ENCODE peak calls at places on chromosomes 11 and 22, in six cellular contexts. C is cardiac muscle cell; P is transverse colon; V is CD8-positive, alpha-beta T cell; X is right lobe of liver; G is psoas muscle. J is an unnamed sample.
A peak's percentile ranks its signal among the peaks of the same experiment; 100 is the strongest.

GRCh38 chr11:69280994-69281393 is 13.0 kb upstream of the MYEOV start:
- DNase-seq in C (no peak), P (no peak), V (no peak), X (no peak), G (no peak), J (peak; percentile 79)

GRCh38 chr11:83002047-83002446 is 69.7 kb downstream of the RAB30 start:
- DNase-seq in C (no peak), P (no peak), V (no peak), X (no peak), G (peak; percentile 59), J (no peak)

GRCh38 chr22:29390270-29390669 is 1.9 kb upstream of the AP1B1 start:
- DNase-seq in C (no peak), P (no peak), V (no peak), X (no peak), G (no peak), J (no peak)

GRCh38 chr22:38953577-38954413 is 3.6 kb upstream of the APOBEC3A start:
- DNase-seq in C (no peak), P (peak; percentile 75), V (no peak), X (no peak), G (no peak), J (no peak)

GRCh38 chr11:126061707-126062678 is 673 bp downstream of the CDON start:
- DNase-seq in C (peak; percentile 55), P (peak; percentile 31), V (no peak), X (peak; percentile 67), G (peak; percentile 65), J (no peak)

GRCh38 chr11:76208829-76209670 is 2.7 kb upstream of the WNT11 start:
- DNase-seq in C (peak; percentile 88), P (peak; percentile 85), V (peak; percentile 69), X (peak; percentile 91), G (peak; percentile 93), J (peak; percentile 72)

GRCh38 chr11:110928373-110928772 is 216.1 kb upstream of the ARHGAP20 start:
- DNase-seq in C (no peak), P (no peak), V (no peak), X (no peak), G (no peak), J (no peak)

GRCh38 chr11:824292-824880 is 3.3 kb upstream of the CRACR2B start:
- DNase-seq in C (no peak), P (peak; percentile 62), V (no peak), X (no peak), G (peak; percentile 83), J (no peak)

GRCh38 chr11:103085758-103086365 is 6.1 kb downstream of the DCUN1D5 start:
- DNase-seq in C (no peak), P (no peak), V (no peak), X (no peak), G (no peak), J (no peak)

GRCh38 chr11:36431429-36432092 is 78.5 kb downstream of the TRAF6 start:
- DNase-seq in C (no peak), P (peak; percentile 57), V (no peak), X (no peak), G (no peak), J (peak; percentile 87)

GRCh38 chr11:12245091-12245490 is 132.3 kb upstream of the PARVA start:
- DNase-seq in C (no peak), P (no peak), V (no peak), X (no peak), G (peak; percentile 66), J (peak; percentile 80)

GRCh38 chr11:13336246-13336873 is 58.8 kb downstream of the BMAL1 start:
- DNase-seq in C (no peak), P (no peak), V (no peak), X (no peak), G (peak; percentile 75), J (no peak)

GRCh38 chr11:13338437-13339069 is 61.0 kb downstream of the BMAL1 start:
- DNase-seq in C (no peak), P (no peak), V (no peak), X (no peak), G (no peak), J (no peak)

GRCh38 chr11:13335319-13335718 is 57.7 kb downstream of the BMAL1 start:
- DNase-seq in C (peak; percentile 64), P (peak; percentile 68), V (peak; percentile 58), X (no peak), G (peak; percentile 71), J (peak; percentile 80)

GRCh38 chr11:13339196-13340153 is 61.9 kb downstream of the BMAL1 start:
- DNase-seq in C (no peak), P (no peak), V (no peak), X (no peak), G (no peak), J (no peak)

DNA sequence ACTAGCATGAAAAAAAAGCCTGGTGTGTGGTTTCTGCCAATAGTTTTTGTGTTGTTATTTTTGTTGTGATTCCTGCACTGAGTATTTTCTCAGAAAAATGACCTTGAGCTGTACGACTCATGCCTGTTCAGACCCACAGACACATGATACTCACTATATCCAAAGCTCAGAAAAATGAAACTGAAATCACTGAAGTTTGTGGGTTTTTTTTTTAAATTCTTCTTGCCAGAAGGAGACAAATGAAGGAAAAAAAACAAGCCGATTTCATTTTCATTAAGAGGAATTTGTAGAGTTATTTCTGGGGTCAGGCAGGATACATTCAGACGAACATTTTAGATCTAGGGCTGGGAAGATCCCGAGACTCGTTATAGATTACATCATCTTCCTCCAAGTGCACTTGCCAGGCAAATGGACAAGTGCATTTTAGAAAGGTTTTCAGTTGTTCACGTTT is 60.4 kb downstream of the BMAL1 start:
- DNase-seq in C (no peak), P (no peak), V (no peak), X (no peak), G (no peak), J (no peak)
- H3K4me1 ChIP-seq in C (no peaks in the 10 kb centered on the region), P (peaks cover 13% of the 10 kb centered on the region), V (peaks cover 47% of the 10 kb centered on the region), X (peaks cover 88% of the 10 kb centered on the region), G (peaks cover 64% of the 10 kb centered on the region), J (no peaks in the 10 kb centered on the region)

DNA sequence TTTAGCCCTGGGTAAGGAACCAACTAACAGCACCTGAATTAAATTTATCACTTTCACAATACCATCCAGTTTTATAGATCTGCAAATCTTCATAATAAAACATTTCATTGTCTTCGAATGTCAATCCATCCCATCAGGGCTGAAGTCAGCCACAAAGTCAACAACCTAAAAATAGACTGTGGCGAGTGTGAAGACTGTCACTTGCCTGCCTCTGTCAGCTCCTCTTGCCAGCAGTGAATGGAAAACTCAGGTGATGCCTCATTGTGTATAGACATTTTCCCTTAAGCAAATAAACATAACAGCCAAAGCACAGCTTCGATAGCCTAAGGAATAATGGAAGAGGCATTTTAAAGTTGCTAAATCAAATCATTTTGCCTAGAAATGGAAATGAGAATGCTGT is 15.8 kb downstream of the KCNA4 start:
- DNase-seq in C (no peak), P (no peak), V (no peak), X (no peak), G (no peak), J (no peak)
- H3K4me3 ChIP-seq in C (no peak overlapping the region), P (no peak overlapping the region), V (no peak overlapping the region), X (no peak overlapping the region), G (no peak overlapping the region), J (no peak overlapping the region)

GRCh38 chr11:121544956-121545355 is 92.2 kb upstream of the SORL1-AS1 start:
- DNase-seq in C (no peak), P (no peak), V (peak; percentile 21), X (no peak), G (no peak), J (no peak)
- H3K4me1 ChIP-seq in C (no peaks in the 10 kb centered on the region), P (no peaks in the 10 kb centered on the region), V (peaks cover 39% of the 10 kb centered on the region), X (no peaks in the 10 kb centered on the region), G (no peaks in the 10 kb centered on the region), J (no peaks in the 10 kb centered on the region)

GRCh38 chr22:46619240-46619829 is 851 bp upstream of the GRAMD4 start:
- DNase-seq in C (no peak), P (no peak), V (no peak), X (no peak), G (no peak), J (no peak)

GRCh38 chr22:46622081-46622521 is 1.9 kb downstream of the GRAMD4 start:
- DNase-seq in C (no peak), P (no peak), V (no peak), X (no peak), G (peak; percentile 67), J (no peak)

GRCh38 chr22:46618667-46619066 is 1.5 kb upstream of the GRAMD4 start:
- DNase-seq in C (no peak), P (no peak), V (no peak), X (no peak), G (peak; percentile 73), J (no peak)

GRCh38 chr22:46619830-46620501 is at the start of gene GRAMD4:
- DNase-seq in C (no peak), P (no peak), V (no peak), X (no peak), G (peak; percentile 79), J (no peak)

DNA sequence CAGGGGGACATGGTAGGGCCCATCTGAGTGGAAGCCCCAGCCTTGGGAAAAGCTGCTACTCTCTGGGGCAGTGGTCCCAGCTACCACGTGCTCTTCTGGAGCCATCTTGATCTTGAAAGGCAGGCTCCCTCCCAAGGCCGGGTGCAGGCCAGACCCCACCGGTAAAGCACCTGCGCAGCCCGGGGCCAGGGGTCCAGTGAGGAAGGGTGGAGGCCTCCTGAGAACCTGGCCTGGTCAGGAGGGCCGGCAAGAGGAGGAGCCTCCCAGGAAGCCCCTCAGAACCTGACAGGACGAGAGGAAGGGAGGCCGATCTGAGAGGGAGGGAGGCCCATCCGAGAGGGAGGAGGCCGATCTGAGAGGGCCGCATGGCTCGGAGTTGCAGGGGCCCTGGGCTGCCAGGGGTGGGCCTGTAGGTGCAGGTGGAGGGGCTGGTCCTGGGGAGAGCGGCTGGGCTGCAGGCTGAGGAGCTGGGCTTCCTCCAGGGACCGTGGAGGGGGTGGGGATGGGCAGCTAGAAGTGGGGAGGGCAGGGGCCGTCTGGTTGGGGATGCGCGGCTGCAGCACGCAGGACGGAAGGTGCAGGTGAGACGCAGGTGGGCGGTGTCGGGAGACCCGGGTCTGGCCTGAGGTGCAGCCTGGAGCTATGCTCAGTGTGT is 529 bp downstream of the GRAMD4 start:
- DNase-seq in C (no peak), P (no peak), V (no peak), X (no peak), G (no peak), J (no peak)
- H3K4me3 ChIP-seq in C (no peak overlapping the region), P (no peak overlapping the region), V (no peak overlapping the region), X (no peak overlapping the region), G (no peak overlapping the region), J (no peak overlapping the region)

GRCh38 chr22:37628830-37629229 is 10.6 kb upstream of the SH3BP1 start:
- DNase-seq in C (no peak), P (no peak), V (no peak), X (no peak), G (no peak), J (no peak)
- H3K4me1 ChIP-seq in C (peaks cover 16% of the 10 kb centered on the region), P (peaks cover 46% of the 10 kb centered on the region), V (peaks cover 88% of the 10 kb centered on the region), X (peaks cover 57% of the 10 kb centered on the region), G (peaks cover 34% of the 10 kb centered on the region), J (peaks cover 39% of the 10 kb centered on the region)

J was measured in right atrium auricular region.